ENCODE peak calls at places on chromosomes 1 and 21, in four cellular contexts. G is K562, P is HepG2, M is GM12878. H is an unnamed sample.

GRCh38 chr21:41024341-41025056 is 143.5 kb upstream of the BACE2 start:
- DNase-seq in G (no peak), M (no peak), P (no peak), H (no peak)

GRCh38 chr1:212434992-212435391 is 2.3 kb downstream of the NENF start:
- DNase-seq in G (no peak), P (no peak), M (no peak), H (no peak)

GRCh38 chr1:147273409-147274307 is 31.2 kb downstream of the CHD1L start:
- DNase-seq in M (peak; percentile 9), P (peak; percentile 56), G (peak; percentile 71), H (peak; percentile 29)

GRCh38 chr1:119787776-119788175 is 19.1 kb upstream of the HMGCS2 start:
- DNase-seq in P (no peak), G (no peak), M (no peak), H (no peak)

GRCh38 chr1:218330043-218330623 is 15.0 kb upstream of the TGFB2 start:
- DNase-seq in M (no peak), P (peak; percentile 16), G (peak; percentile 39), H (peak; percentile 31)

GRCh38 chr21:33477066-33477465 is 2.7 kb downstream of the TMEM50B start:
- DNase-seq in M (no peak), G (no peak), P (no peak), H (no peak)

GRCh38 chr1:5333326-5333725 is 658.9 kb downstream of the NPHP4 start:
- DNase-seq in M (no peak), G (no peak), P (no peak), H (no peak)

GRCh38 chr21:31554511-31555022 is 104.9 kb upstream of the SOD1 start:
- DNase-seq in P (no peak), G (no peak), M (peak; percentile 46), H (peak; percentile 39)

GRCh38 chr1:41813755-41814694 is 104.7 kb downstream of the HIVEP3 start:
- DNase-seq in M (no peak), G (no peak), P (no peak), H (no peak)

GRCh38 chr1:21865943-21866628 is 54.0 kb downstream of the LDLRAD2 start:
- DNase-seq in G (peak; percentile 79), M (peak; percentile 64), P (peak; percentile 48), H (no peak)

GRCh38 chr1:55472115-55472514 is 257.0 kb upstream of the USP24 start:
- DNase-seq in G (no peak), P (no peak), M (no peak), H (no peak)

GRCh38 chr1:19315378-19316206 is 3.5 kb downstream of the SLC66A1 start:
- DNase-seq in M (peak; percentile 56), G (no peak), P (no peak), H (no peak)

GRCh38 chr1:228804640-228805413 is 69.5 kb downstream of the RHOU start:
- DNase-seq in P (no peak), G (no peak), M (no peak), H (no peak)

GRCh38 chr1:230210326-230210978 is 143.4 kb downstream of the GALNT2 start:
- DNase-seq in M (no peak), P (no peak), G (no peak), H (no peak)

GRCh38 chr1:10388387-10388715 is 10.5 kb upstream of the PGD start:
- DNase-seq in P (peak; percentile 79), G (no peak), M (no peak), H (no peak)

GRCh38 chr1:99685516-99686180 is 39.7 kb downstream of the PALMD start:
- DNase-seq in G (peak; percentile 36), M (peak; percentile 13), P (peak; percentile 53), H (peak; percentile 57)

GRCh38 chr1:151512801-151513625 is 1.8 kb downstream of the CGN start:
- DNase-seq in P (no peak), G (no peak), M (no peak), H (no peak)

GRCh38 chr1:165143437-165144065 is 213.0 kb downstream of the LMX1A start:
- DNase-seq in M (no peak), G (peak; percentile 77), P (peak; percentile 6), H (no peak)

GRCh38 chr1:247077234-247077633 is 1.4 kb downstream of the ZNF670 start:
- DNase-seq in G (no peak), P (no peak), M (no peak), H (no peak)

GRCh38 chr1:185534806-185535205 is 199.4 kb upstream of the HMCN1 start:
- DNase-seq in M (no peak), P (no peak), G (no peak), H (no peak)

GRCh38 chr1:216261631-216262030 is 161.6 kb downstream of the USH2A start:
- DNase-seq in P (no peak), G (no peak), M (no peak), H (no peak)

GRCh38 chr21:22125581-22125980 is 1127.4 kb downstream of the NCAM2 start:
- DNase-seq in G (no peak), M (no peak), P (no peak), H (no peak)

GRCh38 chr1:235408503-235408960 is 41.3 kb downstream of the TBCE start:
- DNase-seq in G (peak; percentile 25), P (peak; percentile 80), M (no peak), H (no peak)

GRCh38 chr1:118791094-118791691 is 196.9 kb downstream of the TBX15 start:
- DNase-seq in P (no peak), G (no peak), M (no peak), H (no peak)

GRCh38 chr1:22788298-22788697 is 77.7 kb downstream of the EPHB2 start:
- DNase-seq in G (no peak), P (no peak), M (no peak), H (no peak)

GRCh38 chr1:60989745-60990718 is 92.3 kb upstream of the NFIA start:
- DNase-seq in G (no peak), M (no peak), P (no peak), H (no peak)

GRCh38 chr1:202207292-202207691 is 13.7 kb downstream of the LGR6 start:
- DNase-seq in P (no peak), M (no peak), G (no peak), H (no peak)

GRCh38 chr1:108130812-108131211 is 69.3 kb downstream of the SLC25A24 start:
- DNase-seq in M (no peak), G (no peak), P (no peak), H (no peak)

GRCh38 chr1:180720753-180721152 is 88.9 kb downstream of the XPR1 start:
- DNase-seq in G (no peak), P (no peak), M (no peak), H (no peak)

GRCh38 chr1:174352117-174352516 is 95.6 kb upstream of the GPR52 start:
- DNase-seq in M (no peak), G (no peak), P (no peak), H (no peak)

GRCh38 chr1:209884249-209884648 is 53.8 kb upstream of the SYT14 start:
- DNase-seq in M (no peak), P (no peak), G (no peak), H (no peak)

GRCh38 chr1:231590453-231591198 is 36.0 kb upstream of the DISC1 start:
- DNase-seq in M (no peak), G (no peak), P (peak; percentile 44), H (peak; percentile 47)

GRCh38 chr21:38511198-38511597 is 12.9 kb upstream of the ERG start:
- DNase-seq in P (no peak), M (no peak), G (no peak), H (no peak)

GRCh38 chr21:38505654-38506523 is 7.6 kb upstream of the ERG start:
- DNase-seq in G (peak; percentile 20), M (no peak), P (peak; percentile 62), H (peak; percentile 42)

GRCh38 chr21:38507374-38507942 is 9.2 kb upstream of the ERG start:
- DNase-seq in P (no peak), M (no peak), G (no peak), H (no peak)

GRCh38 chr21:38506606-38507331 is 8.5 kb upstream of the ERG start:
- DNase-seq in M (no peak), P (no peak), G (no peak), H (no peak)

DNA sequence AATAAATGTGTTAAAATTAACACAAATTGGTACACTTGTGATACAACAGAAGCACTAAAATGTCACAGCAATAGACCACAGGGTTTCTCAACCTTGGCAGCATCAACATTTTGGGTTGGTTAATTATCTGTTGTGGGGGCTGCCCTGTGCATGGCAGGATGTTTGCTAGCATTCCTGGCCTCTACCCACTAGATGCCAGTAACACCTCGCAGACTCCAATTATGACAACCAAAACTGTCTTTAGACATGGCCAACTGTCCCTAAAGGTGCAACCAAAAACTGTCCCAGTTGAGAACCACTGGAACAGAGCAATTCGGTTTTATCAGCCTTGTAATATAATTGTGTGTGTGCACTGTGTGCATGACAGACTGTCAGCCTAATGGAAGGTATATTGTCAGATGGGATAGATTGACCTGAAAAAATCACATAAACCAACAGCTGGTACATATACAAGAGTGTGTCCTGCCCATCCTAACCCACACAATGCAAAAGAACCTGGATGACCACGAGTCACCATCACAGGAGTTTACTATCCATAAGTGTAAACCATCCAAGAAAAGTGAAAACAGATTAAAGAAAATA is 13.5 kb upstream of the ERG start:
- DNase-seq in G (no peak), M (no peak), P (no peak), H (no peak)
- TF ChIP-seq ATF3 in G (no peak), M (no peak), P (no peak), H (no peak)

GRCh38 chr1:182962554-182963115 is 9.7 kb upstream of the SHCBP1L start:
- DNase-seq in P (peak; percentile 73), M (peak; percentile 62), G (peak; percentile 91), H (peak; percentile 79)
- TF ChIP-seq POLR2A in P (no peak), M (peak; percentile 48), G (no peak), H (peak; percentile 44)

DNA sequence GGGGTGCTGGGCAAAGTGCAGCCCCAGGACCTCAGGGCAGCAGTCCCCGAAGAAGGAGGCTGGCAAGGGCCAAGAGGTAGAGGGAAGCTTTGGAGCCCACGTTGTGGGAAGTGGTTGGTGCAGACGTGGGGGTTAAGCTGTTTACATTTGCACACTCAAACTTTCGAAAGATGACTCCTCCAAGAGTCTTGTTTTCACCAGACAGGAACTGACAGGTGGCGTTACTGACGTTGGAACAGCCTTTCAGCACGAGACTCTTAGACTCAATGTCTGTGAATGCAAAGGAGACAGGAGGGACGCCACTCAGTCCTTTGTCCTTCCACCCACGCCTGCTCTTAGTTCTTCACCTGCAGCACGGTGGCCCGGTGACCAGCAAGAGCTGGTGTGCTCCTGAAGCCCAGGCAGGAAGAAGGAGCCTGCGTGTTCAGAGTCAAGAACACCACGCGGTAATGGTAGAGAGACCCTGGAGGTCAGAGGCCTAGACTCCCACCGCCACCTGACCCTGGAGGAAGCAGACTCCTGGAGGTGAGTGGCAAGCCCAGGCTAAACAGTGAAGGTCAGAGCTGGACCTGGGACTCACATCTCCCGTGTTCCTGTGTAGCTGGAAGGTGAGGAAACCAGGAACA is 15.9 kb downstream of the LYPD8 start:
- DNase-seq in P (no peak), M (no peak), G (peak; percentile 6), H (no peak)
- TF ChIP-seq REST in P (no peak), M (no peak), G (no peak), H (no peak)

DNA sequence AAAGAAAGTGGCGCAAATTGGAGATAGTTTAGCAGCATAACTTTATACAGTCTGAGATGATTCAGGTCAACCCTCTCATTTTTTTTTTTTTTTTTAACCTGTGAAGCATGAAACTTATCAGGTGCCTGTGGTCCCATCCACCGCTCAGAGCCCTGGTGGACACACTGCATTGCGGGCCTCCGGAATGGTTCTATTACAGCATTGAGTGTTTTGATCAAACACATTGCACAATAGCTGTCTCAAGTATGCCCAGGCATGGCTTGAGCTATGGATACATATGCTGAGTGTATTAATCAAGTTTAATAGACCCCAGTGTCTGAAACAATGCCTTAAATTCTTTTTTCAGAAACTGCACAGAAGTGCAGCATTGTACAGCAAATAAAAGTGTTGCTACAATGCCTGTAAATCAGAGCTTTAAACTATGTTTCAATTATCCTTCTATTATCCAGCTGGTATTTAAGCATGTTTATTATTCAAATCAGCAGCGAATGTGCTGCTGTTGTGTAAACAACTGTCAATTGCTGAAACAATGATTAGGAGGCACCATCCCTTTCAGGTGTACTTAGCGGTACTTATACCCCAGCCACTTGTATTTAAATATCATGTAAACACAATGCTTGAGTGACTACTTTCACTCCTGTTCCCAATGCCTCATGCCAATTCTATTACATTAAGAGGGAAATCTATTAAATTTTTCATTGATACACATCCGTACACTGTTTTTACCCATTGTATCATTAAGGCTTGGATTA is 456.6 kb downstream of the RPS6KC1 start:
- DNase-seq in P (peak; percentile 13), M (no peak), G (no peak), H (no peak)
- TF ChIP-seq ATF3 in P (no peak), M (no peak), G (no peak), H (no peak)

H was measured in HCT116.